ENCODE peak calls at places on chromosomes 6 and 20, in six cellular contexts. C is SK-N-SH, O is K562, P is GM23338, T is HepG2, H is GM12878. N is an unnamed sample.

GRCh38 chr6:112409311-112409710 is 62.2 kb downstream of the RFPL4B start:
- DNase-seq in C (peak), O (no peak), P (no peak), T (no peak), H (no peak), N (no peak)

GRCh38 chr20:10454135-10454750 is 19.1 kb downstream of the SLX4IP start:
- DNase-seq in C (no peak), O (no peak), P (no peak), T (no peak), H (no peak), N (no peak)

GRCh38 chr20:3470208-3470626 is 601 bp upstream of the ATRN start:
- DNase-seq in C (no peak), O (no peak), P (no peak), T (no peak), H (no peak), N (no peak)

GRCh38 chr20:37640600-37641561 is 52.9 kb upstream of the CTNNBL1 start:
- DNase-seq in C (peak), O (peak), P (no peak), T (no peak), H (no peak), N (no peak)

GRCh38 chr20:23139524-23139923 is 53.4 kb upstream of the CD93 start:
- DNase-seq in C (no peak), O (no peak), P (no peak), T (no peak), H (no peak), N (no peak)

GRCh38 chr6:168035098-168035660 is 37.7 kb downstream of the KIF25 start:
- DNase-seq in C (peak), O (peak), P (peak), T (no peak), H (no peak), N (no peak)

GRCh38 chr20:37538003-37538402 is 10.3 kb upstream of the BLCAP start:
- DNase-seq in C (no peak), O (no peak), P (no peak), T (peak), H (no peak), N (no peak)

GRCh38 chr6:20182926-20183521 is 29.2 kb downstream of the MBOAT1 start:
- DNase-seq in C (no peak), O (no peak), P (no peak), T (no peak), H (no peak), N (no peak)

GRCh38 chr20:36330091-36330490 is 24.0 kb downstream of the DLGAP4 start:
- DNase-seq in C (no peak), O (no peak), P (no peak), T (no peak), H (no peak), N (no peak)

GRCh38 chr6:1767481-1768246 is 157.9 kb downstream of the FOXC1 start:
- DNase-seq in C (peak), O (no peak), P (no peak), T (no peak), H (no peak), N (no peak)

GRCh38 chr6:129835691-129836090 is 25.4 kb downstream of the TMEM244 start:
- DNase-seq in C (no peak), O (no peak), P (no peak), T (no peak), H (no peak), N (no peak)

GRCh38 chr6:6105472-6106036 is 98.8 kb upstream of the NRN1 start:
- DNase-seq in C (no peak), O (peak), P (peak), T (no peak), H (no peak), N (peak)

GRCh38 chr6:170177383-170178265 is 113.3 kb downstream of the DLL1 start:
- DNase-seq in C (peak), O (no peak), P (no peak), T (no peak), H (no peak), N (no peak)

GRCh38 chr6:139407718-139408222 is 33.3 kb upstream of the CITED2 start:
- DNase-seq in C (no peak), O (no peak), P (no peak), T (no peak), H (no peak), N (no peak)

GRCh38 chr20:881051-881820 is 34.9 kb downstream of the ANGPT4 start:
- DNase-seq in C (no peak), O (peak), P (no peak), T (no peak), H (peak), N (peak)

GRCh38 chr6:155444952-155445903 is 10.4 kb downstream of the NOX3 start:
- DNase-seq in C (no peak), O (no peak), P (no peak), T (no peak), H (no peak), N (no peak)

GRCh38 chr6:142485256-142485655 is 183.4 kb downstream of the ADGRG6 start:
- DNase-seq in C (no peak), O (no peak), P (no peak), T (no peak), H (no peak), N (no peak)

GRCh38 chr6:137980777-137981176 is 113.7 kb downstream of the TNFAIP3 start:
- DNase-seq in C (no peak), O (no peak), P (no peak), T (no peak), H (no peak), N (no peak)

GRCh38 chr6:149723771-149724417 is 6.0 kb upstream of the LATS1 start:
- DNase-seq in C (peak), O (peak), P (peak), T (peak), H (no peak), N (peak)

GRCh38 chr6:31597006-31597405 is 4.2 kb upstream of the NCR3 start:
- DNase-seq in C (peak), O (peak), P (peak), T (peak), H (no peak), N (peak)

GRCh38 chr6:100457251-100457990 is 7.3 kb downstream of the SIM1 start:
- DNase-seq in C (no peak), O (no peak), P (peak), T (no peak), H (no peak), N (no peak)

GRCh38 chr20:50930139-50931047 is 844 bp downstream of the ADNP start:
- DNase-seq in C (peak), O (peak), P (no peak), T (no peak), H (no peak), N (no peak)

GRCh38 chr6:47952640-47953039 is 158.4 kb downstream of the PTCHD4 start:
- DNase-seq in C (no peak), O (no peak), P (no peak), T (no peak), H (no peak), N (no peak)

GRCh38 chr20:45407783-45408645 is at the start of gene DBNDD2:
- DNase-seq in C (peak), O (no peak), P (no peak), T (no peak), H (no peak), N (no peak)

GRCh38 chr20:50824137-50824536 is 29.3 kb downstream of the BCAS4 start:
- DNase-seq in C (no peak), O (no peak), P (no peak), T (no peak), H (no peak), N (no peak)

GRCh38 chr6:3624268-3625136 is 127.0 kb downstream of the PXDC1 start:
- DNase-seq in C (no peak), O (no peak), P (no peak), T (no peak), H (no peak), N (no peak)

GRCh38 chr20:48025061-48025515 is 239.8 kb upstream of the SULF2 start:
- DNase-seq in C (peak), O (no peak), P (peak), T (no peak), H (no peak), N (no peak)

GRCh38 chr20:46683068-46683477 is 6.2 kb downstream of the TP53RK start:
- DNase-seq in C (no peak), O (peak), P (no peak), T (no peak), H (no peak), N (no peak)

GRCh38 chr6:34246249-34246562 is 2.6 kb downstream of the SMIM29 start:
- DNase-seq in C (no peak), O (no peak), P (no peak), T (no peak), H (no peak), N (no peak)

GRCh38 chr6:87731818-87732661 is 30.0 kb upstream of the AKIRIN2 start:
- DNase-seq in C (no peak), O (peak), P (peak), T (peak), H (peak), N (peak)

GRCh38 chr6:87319271-87319987 is 3.0 kb upstream of the SMIM8 start:
- DNase-seq in C (no peak), O (no peak), P (no peak), T (no peak), H (no peak), N (no peak)

GRCh38 chr6:50145125-50145524 is 95.4 kb upstream of the DEFB112 start:
- DNase-seq in C (peak), O (peak), P (peak), T (peak), H (no peak), N (no peak)

GRCh38 chr6:143110572-143110971 is 49.9 kb downstream of the AIG1 start:
- DNase-seq in C (no peak), O (no peak), P (no peak), T (no peak), H (no peak), N (no peak)

GRCh38 chr6:5996701-5997419 is 9.9 kb downstream of the NRN1 start:
- DNase-seq in C (peak), O (no peak), P (peak), T (no peak), H (no peak), N (no peak)

GRCh38 chr6:159169557-159170332 is 545 bp downstream of the FNDC1 start:
- DNase-seq in C (peak), O (no peak), P (peak), T (no peak), H (no peak), N (no peak)

GRCh38 chr6:91453479-91453878 is 866.6 kb upstream of the MAP3K7 start:
- DNase-seq in C (no peak), O (no peak), P (no peak), T (no peak), H (no peak), N (no peak)

GRCh38 chr20:61510778-61511330 is 258.8 kb downstream of the CDH4 start:
- DNase-seq in C (no peak), O (no peak), P (no peak), T (no peak), H (no peak), N (no peak)

GRCh38 chr20:11452326-11452725 is 465.4 kb upstream of the BTBD3 start:
- DNase-seq in C (no peak), O (no peak), P (no peak), T (no peak), H (no peak), N (no peak)

GRCh38 chr6:157223486-157223885 is 99.8 kb downstream of the TMEM242 start:
- DNase-seq in C (no peak), O (no peak), P (no peak), T (no peak), H (no peak), N (no peak)

GRCh38 chr6:157224957-157225574 is 98.3 kb downstream of the TMEM242 start:
- DNase-seq in C (peak), O (no peak), P (no peak), T (no peak), H (no peak), N (no peak)

GRCh38 chr6:157223021-157223430 is 100.3 kb downstream of the TMEM242 start:
- DNase-seq in C (no peak), O (no peak), P (no peak), T (no peak), H (no peak), N (no peak)

GRCh38 chr6:157225575-157225995 is 97.7 kb downstream of the TMEM242 start:
- DNase-seq in C (no peak), O (no peak), P (no peak), T (no peak), H (no peak), N (no peak)

GRCh38 chr6:157224178-157224956 is 99.0 kb downstream of the TMEM242 start:
- DNase-seq in C (no peak), O (no peak), P (no peak), T (no peak), H (no peak), N (no peak)
- H2AFZ ChIP-seq in C (no peak), O (no peak), P (peak), T (no peak), H (no peak), N (no peak)

DNA sequence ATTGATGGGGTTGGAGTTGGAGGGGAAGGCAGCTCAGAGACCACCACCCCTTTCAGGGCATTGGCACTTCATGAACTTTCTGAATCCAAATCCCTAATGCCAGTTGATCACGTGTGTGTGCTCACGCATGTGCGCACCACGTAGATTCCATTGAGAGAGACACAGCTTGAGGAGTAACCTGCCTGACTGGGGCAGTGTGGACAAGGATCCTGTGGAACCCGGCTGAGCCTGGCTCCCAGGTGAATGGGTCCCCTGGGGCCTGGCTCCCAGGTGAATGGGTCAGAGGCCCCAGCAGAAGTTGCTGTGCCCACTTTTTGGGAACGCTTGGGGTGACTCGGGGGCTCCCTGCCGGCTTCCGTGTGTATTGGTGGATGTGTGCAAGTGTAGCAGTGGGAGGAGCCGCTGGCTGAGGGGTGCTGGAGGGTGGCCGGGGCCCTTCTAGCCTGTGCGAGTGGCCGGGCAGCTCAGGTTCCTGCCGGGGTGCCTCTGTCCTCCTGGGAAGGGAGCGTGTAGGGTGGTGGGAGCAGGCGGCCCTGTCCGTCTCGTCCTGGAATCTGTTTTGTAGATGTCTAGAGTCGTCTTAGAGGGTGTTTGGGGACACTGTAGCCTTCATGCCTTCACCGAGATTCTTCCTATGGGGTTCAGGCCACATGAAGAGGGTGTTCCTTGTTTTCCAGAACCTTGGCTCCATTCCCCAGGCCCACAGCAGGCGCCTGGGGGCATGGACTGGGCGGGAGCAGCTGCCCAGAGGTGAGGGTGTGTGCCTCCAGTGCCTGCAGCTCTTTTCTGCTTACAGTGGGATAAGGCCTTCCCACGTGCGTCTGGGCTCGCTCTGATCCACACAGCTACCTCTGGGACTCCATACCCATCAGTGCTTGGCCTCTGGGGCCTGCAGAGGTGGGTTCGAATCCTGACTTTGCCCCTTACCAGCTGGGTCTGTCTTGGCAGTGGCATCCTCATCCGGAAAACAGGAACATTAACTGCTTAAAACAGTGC is 3.2 kb downstream of the RBM38 start:
- DNase-seq in C (no peak), O (no peak), P (no peak), T (no peak), H (no peak), N (no peak)
- H3K4me3 ChIP-seq in C (no peak), O (no peak), P (no peak), T (no peak), H (peak), N (no peak)

GRCh38 chr6:73452107-73452461 is at the start of gene CGAS:
- DNase-seq in C (no peak), O (no peak), P (peak), T (no peak), H (no peak), N (no peak)
- TF ChIP-seq REST in C (no peak), O (no peak), P (no peak), T (no peak), H (no peak), N (no peak)

DNA sequence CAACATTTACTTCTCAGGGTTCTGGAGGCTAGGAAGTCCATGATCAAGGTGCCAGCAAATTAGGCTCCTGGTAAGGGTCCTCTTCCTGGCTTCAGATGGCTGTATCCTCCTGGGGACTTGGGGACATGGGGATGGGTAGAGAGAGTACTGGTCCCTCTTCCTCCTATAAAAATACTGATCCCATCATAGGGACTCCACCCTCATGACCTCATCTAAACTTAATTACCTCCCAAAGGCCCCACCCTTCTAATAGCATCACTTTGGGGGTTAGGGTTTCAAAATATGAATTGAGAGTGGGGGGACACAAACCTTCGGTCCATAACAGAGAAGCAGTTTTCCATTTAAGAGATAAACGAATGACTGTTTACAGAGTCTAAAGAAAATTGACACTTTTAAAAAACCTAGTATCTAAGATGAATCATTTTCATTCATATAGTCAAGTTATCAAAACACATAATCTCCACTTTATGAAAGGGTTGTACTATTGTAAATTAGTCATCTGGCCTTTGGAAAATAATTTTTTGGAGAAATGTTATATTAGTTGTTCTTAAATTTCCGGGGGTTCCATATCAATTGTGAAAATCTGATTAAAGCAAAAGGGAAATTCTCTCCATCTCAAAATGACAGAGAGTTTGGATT is 33.5 kb downstream of the ELOVL5 start:
- DNase-seq in C (no peak), O (no peak), P (no peak), T (no peak), H (no peak), N (no peak)
- H2AFZ ChIP-seq in C (no peak), O (no peak), P (no peak), T (no peak), H (no peak), N (no peak)

DNA sequence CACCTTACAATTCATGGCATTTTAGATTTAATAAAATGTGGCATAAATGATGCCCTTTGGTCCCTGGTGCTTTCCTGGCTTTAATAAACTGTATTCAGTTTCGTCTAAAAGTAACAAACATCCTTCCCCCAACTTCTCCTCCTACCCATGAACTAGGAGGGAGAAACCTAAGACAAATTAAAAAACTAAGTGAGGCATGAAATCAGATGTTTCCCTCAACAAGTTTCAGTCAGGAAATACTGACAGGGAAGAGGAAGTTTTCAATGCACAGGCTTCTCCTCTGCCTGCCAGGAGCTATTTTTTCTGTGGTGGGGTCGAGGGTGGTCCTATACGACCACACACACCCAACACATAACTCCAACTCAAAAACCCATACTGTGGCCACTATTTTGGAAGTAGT is 10.0 kb downstream of the HBS1L start:
- DNase-seq in C (no peak), O (no peak), P (no peak), T (no peak), H (no peak), N (no peak)
- H3K4me3 ChIP-seq in C (no peak), O (no peak), P (no peak), T (no peak), H (peak), N (no peak)

DNA sequence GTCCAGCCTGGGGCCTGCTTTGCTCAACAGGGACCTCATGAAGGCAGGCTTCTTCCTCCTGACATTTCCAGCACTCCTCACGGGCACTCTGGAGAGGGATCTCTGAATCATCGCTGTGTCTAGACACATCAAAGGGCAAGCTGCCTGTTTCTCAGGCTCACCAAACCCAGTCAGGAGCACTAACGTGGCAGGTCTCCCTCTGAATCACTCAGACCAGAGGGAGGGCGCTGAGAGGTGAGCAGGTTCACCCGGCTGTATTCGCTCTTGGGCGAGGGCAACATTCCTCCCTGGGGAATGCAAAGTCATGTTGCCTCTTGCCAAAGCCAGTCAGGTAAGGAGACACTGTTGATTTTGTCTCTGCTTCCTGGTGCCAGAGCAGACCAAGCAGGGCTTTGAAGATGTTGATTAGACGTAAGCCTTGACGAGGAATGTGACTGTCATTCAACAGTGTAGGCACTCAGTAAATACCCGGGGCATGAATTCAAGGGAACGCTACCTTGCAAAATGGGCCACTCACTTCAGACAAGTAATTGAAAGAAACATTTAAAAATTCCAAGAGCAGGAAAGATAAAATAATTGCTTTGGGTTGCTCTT is 50.1 kb downstream of the CYP24A1 start:
- DNase-seq in C (no peak), O (no peak), P (peak), T (peak), H (no peak), N (peak)
- TF ChIP-seq REST in C (no peak), O (no peak), P (no peak), T (peak), H (no peak), N (no peak)

GRCh38 chr20:21804779-21805178 is 99.3 kb downstream of the PAX1 start:
- DNase-seq in C (no peak), O (no peak), P (no peak), T (no peak), H (no peak), N (no peak)
- H2AFZ ChIP-seq in C (no peak), O (no peak), P (no peak), T (no peak), H (no peak), N (no peak)